ENCODE peak calls at places on chromosomes 3 and 15, in eight cellular contexts. One of them, this sample, is unnamed.

GRCh38 chr3:103009609-103010008 is 574.8 kb downstream of the ZPLD1 start:
- DNase-seq in sciatic nerve: no peak
- DNase-seq in T-helper 9 cell: no peak
- DNase-seq in myocyte: no peak
- DNase-seq in cardiac muscle cell: no peak
- DNase-seq in substantia nigra: no peak
- DNase-seq in SK-N-DZ: no peak
- DNase-seq in mesenteric fat pad: no peak
- DNase-seq in this sample: no peak

GRCh38 chr3:186915808-186916796 is 14.2 kb upstream of the ST6GAL1 start:
- DNase-seq in SK-N-DZ: peak; percentile 46
- DNase-seq in sciatic nerve: no peak
- DNase-seq in cardiac muscle cell: no peak
- DNase-seq in substantia nigra: no peak
- DNase-seq in T-helper 9 cell: no peak
- DNase-seq in myocyte: peak; percentile 62
- DNase-seq in mesenteric fat pad: no peak
- DNase-seq in this sample: no peak

GRCh38 chr15:35437157-35437556 is 108.8 kb downstream of the DPH6 start:
- DNase-seq in sciatic nerve: no peak
- DNase-seq in cardiac muscle cell: peak; percentile 24
- DNase-seq in SK-N-DZ: no peak
- DNase-seq in myocyte: no peak
- DNase-seq in substantia nigra: no peak
- DNase-seq in T-helper 9 cell: no peak
- DNase-seq in mesenteric fat pad: no peak
- DNase-seq in this sample: no peak

GRCh38 chr3:17752851-17753250 is 10.4 kb upstream of the TBC1D5 start:
- DNase-seq in SK-N-DZ: no peak
- DNase-seq in mesenteric fat pad: no peak
- DNase-seq in sciatic nerve: no peak
- DNase-seq in myocyte: no peak
- DNase-seq in cardiac muscle cell: no peak
- DNase-seq in substantia nigra: no peak
- DNase-seq in T-helper 9 cell: no peak
- DNase-seq in this sample: no peak

GRCh38 chr15:63469190-63469589 is 35.2 kb upstream of the USP3 start:
- DNase-seq in T-helper 9 cell: no peak
- DNase-seq in myocyte: no peak
- DNase-seq in cardiac muscle cell: no peak
- DNase-seq in sciatic nerve: no peak
- DNase-seq in mesenteric fat pad: no peak
- DNase-seq in SK-N-DZ: no peak
- DNase-seq in substantia nigra: no peak
- DNase-seq in this sample: no peak

GRCh38 chr3:157280786-157281185 is 120.8 kb upstream of the CCNL1 start:
- DNase-seq in myocyte: no peak
- DNase-seq in sciatic nerve: no peak
- DNase-seq in substantia nigra: no peak
- DNase-seq in T-helper 9 cell: no peak
- DNase-seq in SK-N-DZ: no peak
- DNase-seq in mesenteric fat pad: no peak
- DNase-seq in cardiac muscle cell: peak; percentile 43
- DNase-seq in this sample: no peak

GRCh38 chr3:68972358-68972979 is 40.1 kb upstream of the TAFA4 start:
- DNase-seq in SK-N-DZ: peak; percentile 69
- DNase-seq in substantia nigra: peak; percentile 45
- DNase-seq in cardiac muscle cell: peak; percentile 75
- DNase-seq in sciatic nerve: no peak
- DNase-seq in mesenteric fat pad: no peak
- DNase-seq in T-helper 9 cell: peak; percentile 1
- DNase-seq in myocyte: peak; percentile 67
- DNase-seq in this sample: no peak

GRCh38 chr3:117526485-117527079 is 817.0 kb downstream of the TUSC7 start:
- DNase-seq in T-helper 9 cell: no peak
- DNase-seq in mesenteric fat pad: no peak
- DNase-seq in substantia nigra: no peak
- DNase-seq in cardiac muscle cell: peak; percentile 44
- DNase-seq in SK-N-DZ: peak; percentile 34
- DNase-seq in sciatic nerve: peak; percentile 63
- DNase-seq in myocyte: peak; percentile 30
- DNase-seq in this sample: no peak

GRCh38 chr3:197327701-197328100 is 29.3 kb upstream of the DLG1 start:
- DNase-seq in cardiac muscle cell: peak; percentile 16
- DNase-seq in sciatic nerve: no peak
- DNase-seq in mesenteric fat pad: no peak
- DNase-seq in substantia nigra: peak; percentile 44
- DNase-seq in SK-N-DZ: no peak
- DNase-seq in T-helper 9 cell: no peak
- DNase-seq in myocyte: peak; percentile 84
- DNase-seq in this sample: no peak

GRCh38 chr3:117752984-117753717 is 1043.6 kb downstream of the TUSC7 start:
- DNase-seq in SK-N-DZ: peak; percentile 29
- DNase-seq in myocyte: peak; percentile 23
- DNase-seq in T-helper 9 cell: no peak
- DNase-seq in substantia nigra: no peak
- DNase-seq in mesenteric fat pad: no peak
- DNase-seq in cardiac muscle cell: no peak
- DNase-seq in sciatic nerve: no peak
- DNase-seq in this sample: no peak

GRCh38 chr3:107064445-107065060 is 312.7 kb upstream of the CCDC54 start:
- DNase-seq in T-helper 9 cell: peak; percentile 19
- DNase-seq in cardiac muscle cell: peak; percentile 88
- DNase-seq in myocyte: peak; percentile 90
- DNase-seq in SK-N-DZ: peak; percentile 69
- DNase-seq in mesenteric fat pad: no peak
- DNase-seq in sciatic nerve: peak; percentile 77
- DNase-seq in substantia nigra: peak; percentile 64
- DNase-seq in this sample: no peak

This sample was measured in RWPE2.